ENCODE peak calls at places on chromosomes 11 and 22, in seven cellular contexts. J is right atrium auricular region, Z is kidney, M is sigmoid colon, Y is neural progenitor cell, D is psoas muscle, O is IMR-90. A is an unnamed sample. For H3K4me1, the result is how much of the 10 kb centered on the place peaks cover.

GRCh38 chr11:47399860-47400812 is 8.3 kb upstream of the SLC39A13 start:
- DNase-seq in Z (peak), Y (peak), O (no peak), M (no peak), D (peak), J (no peak), A (no peak)

GRCh38 chr11:64220798-64221197 is 5.2 kb downstream of the TRPT1 start:
- DNase-seq in M (no peak), O (no peak), Z (no peak), J (no peak), Y (no peak), D (no peak), A (no peak)

GRCh38 chr11:3073029-3073435 is 15.8 kb upstream of the CARS1 start:
- DNase-seq in D (no peak), Z (no peak), O (peak), Y (no peak), J (no peak), M (no peak), A (no peak)

GRCh38 chr11:2212411-2213251 is 41.0 kb upstream of the TH start:
- DNase-seq in O (no peak), Y (no peak), D (peak), Z (peak), M (peak), J (peak), A (no peak)

GRCh38 chr11:27250867-27251266 is 112.1 kb downstream of the CCDC34 start:
- DNase-seq in D (no peak), O (no peak), J (no peak), Z (no peak), M (no peak), Y (no peak), A (no peak)

GRCh38 chr22:37401401-37401859 is 25.8 kb downstream of the ELFN2 start:
- DNase-seq in O (peak), D (no peak), M (peak), J (peak), Z (peak), Y (no peak), A (no peak)

GRCh38 chr11:78365381-78365792 is 52.2 kb downstream of the GAB2 start:
- DNase-seq in O (no peak), Y (peak), M (no peak), D (no peak), J (no peak), Z (no peak), A (peak)

GRCh38 chr11:35633827-35634226 is 15.6 kb downstream of the FJX1 start:
- DNase-seq in Z (no peak), Y (no peak), O (no peak), J (no peak), D (no peak), M (no peak), A (no peak)

DNA sequence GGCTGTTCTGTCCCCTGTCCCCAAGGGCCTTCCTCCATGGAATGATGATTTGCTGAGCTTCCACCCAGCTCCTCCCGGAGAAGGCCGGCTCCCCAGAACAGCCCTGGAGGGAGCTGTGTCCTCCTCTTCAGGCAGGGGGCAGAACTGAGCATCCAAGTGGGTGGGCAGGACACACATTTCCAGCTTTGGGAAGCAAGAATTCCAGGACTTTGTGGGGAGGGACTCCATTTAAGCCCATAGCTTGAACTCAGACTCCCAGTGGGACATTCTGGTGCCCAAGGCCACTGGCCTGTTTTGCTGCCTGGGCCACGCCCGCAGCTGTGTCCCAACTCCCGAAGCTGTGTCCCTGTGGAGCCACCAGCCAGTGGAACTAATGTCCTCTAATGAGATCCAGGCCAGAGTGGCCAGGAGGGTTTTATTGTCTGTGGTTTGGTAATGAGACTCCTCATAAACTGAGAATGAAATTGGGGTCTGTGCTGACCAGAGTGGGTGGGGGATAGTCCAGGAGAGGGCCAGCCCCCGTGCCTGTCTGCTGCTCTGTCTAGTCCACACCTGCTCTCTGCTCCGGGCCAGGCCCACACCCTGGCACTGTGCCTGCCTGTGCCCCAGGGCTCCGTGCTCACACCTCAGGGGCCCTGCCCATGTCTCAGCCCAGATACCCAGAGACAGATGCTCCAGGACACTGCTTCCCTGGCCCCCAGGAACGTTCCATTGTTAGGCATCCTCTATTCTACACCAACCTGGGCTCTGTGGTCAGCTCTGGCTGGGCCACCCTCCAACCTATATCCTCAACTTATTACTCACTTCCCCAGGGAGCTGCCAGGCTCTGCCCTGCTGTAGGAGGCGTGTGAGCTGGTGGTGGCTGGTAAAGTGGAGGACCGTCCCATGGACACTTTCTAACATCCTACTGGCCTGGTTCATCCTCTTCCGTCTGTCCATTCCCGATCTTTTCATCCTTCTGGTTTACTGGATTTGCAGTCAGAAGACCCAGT is 7.6 kb downstream of the NECTIN1 start:
- DNase-seq in O (no peak), Y (peak), D (no peak), J (no peak), Z (no peak), M (no peak), A (no peak)
- H3K4me1 ChIP-seq in O (under half), Y (half or more), D (under half), J (under half), Z (under half), M (under half), A (under half)

DNA sequence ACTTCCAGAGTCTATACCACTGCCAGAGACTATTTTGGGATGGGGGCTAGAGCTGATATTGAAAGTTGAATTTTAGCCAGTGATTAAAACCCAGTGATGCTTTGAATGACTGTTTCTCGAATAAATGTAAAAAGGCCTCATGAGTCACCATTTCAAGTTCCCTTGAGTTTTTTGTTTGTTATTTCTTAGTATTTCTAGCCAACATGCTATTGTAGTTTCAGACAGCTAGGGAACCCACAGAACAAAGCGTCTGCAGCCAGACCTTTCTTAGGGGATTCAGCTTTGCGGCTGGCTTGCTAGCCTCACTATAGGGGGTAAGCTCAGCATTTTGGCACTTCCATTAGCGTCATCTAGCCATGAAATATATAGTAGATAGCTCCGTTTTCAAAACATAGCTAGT is 66.5 kb downstream of the DBX1 start:
- DNase-seq in Y (peak), J (no peak), O (peak), M (no peak), D (no peak), Z (no peak), A (no peak)
- TF ChIP-seq CTCF in Y (no peak), J (no peak), O (no peak), M (no peak), D (no peak), Z (no peak), A (no peak)

DNA sequence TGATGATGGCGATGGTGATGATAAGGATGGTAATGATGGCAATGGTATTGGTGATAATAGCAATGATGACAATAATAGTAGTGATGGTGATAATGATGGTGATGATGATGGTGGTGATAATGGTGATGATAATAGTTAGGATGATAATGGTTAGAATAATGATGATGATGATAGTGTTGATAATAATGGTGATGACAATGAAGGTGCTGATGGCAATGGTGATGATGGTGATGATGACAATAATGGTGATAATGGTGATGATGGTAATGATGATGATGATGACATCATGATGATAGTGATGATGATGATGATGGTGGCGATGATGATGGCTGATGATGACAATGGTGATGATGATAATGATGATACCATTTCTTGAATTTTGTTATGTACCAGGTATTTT is 309.9 kb downstream of the MIAT start:
- DNase-seq in M (no peak), Y (no peak), Z (no peak), D (no peak), O (no peak), J (no peak), A (no peak)
- H3K27ac ChIP-seq in M (no peak), Y (no peak), Z (no peak), D (no peak), O (no peak), J (no peak), A (no peak)

DNA sequence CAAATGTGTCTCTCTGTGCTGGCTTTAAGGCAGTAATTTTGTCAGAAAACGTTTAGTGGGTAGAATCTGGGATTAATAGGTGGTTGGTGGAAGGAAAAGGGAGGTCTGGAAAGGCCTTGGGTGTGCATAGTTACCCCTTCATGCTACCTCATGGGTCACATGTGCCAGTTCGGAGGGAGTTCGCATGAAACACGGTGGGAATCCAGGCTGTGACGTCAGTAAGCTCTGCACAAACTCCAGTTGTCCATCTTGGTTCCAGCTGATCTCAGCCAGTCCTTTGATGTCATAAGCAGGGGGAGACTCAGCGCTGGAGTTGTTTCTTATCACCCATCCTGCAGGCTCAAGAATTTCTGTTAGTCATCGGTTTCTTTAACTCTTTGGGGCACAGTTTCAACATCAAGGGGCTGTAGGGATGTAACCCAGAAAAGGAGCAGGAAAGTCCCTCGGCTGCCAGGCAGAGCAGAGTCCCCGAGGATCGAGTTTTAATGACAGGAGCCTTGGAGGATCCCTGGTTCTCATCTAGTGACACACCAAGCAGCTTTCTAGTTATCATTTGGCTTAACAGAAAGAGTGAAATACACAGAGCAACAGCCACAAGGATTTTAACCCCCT is 28.9 kb downstream of the MOV10L1 start:
- DNase-seq in M (peak), J (peak), D (no peak), O (peak), Z (no peak), Y (no peak), A (peak)
- H3K4me1 ChIP-seq in M (under half), J (under half), D (under half), O (under half), Z (under half), Y (under half), A (under half)

DNA sequence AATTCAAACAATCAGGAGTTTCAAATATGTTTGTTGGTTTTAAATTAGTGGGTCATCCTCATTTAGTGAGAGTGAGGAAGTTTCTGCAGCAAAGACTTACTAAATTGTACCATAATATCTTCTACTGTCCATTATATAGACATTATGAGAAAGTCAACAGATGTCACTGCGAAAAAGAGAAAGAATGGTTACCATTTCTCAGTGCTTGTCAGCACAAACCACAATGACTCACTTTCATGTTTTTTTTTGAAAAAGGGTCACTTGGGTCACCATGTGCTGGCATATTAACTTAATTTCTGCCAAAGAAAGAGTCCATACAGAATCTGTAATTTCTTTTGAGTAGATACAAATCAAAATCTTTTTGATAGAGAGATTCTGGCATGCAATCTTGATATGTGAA is 924.6 kb upstream of the FAT3 start:
- DNase-seq in J (no peak), Z (no peak), D (no peak), Y (no peak), O (peak), M (no peak), A (no peak)
- TF ChIP-seq CTCF in J (no peak), Z (no peak), D (no peak), Y (no peak), O (no peak), M (no peak), A (no peak)

DNA sequence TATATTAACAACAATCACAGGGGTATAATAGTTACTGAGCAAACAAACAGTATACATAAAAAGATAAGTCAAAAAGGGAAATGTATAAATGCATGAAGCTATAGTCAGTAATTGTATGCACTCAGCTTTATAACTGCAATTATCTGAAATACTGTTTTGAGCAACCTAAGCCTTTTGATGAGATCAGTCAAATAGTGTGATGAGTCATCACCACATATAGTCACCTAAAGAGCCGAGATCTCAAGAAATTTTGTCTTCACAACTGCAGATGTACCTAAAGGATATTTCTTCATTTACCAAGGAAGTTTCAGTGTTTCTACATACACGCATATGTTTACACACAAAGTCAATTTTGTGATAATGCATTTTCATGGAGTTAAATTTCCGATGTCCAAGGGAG is 5.4 kb upstream of the OR51A2 start:
- DNase-seq in O (no peak), J (no peak), Z (no peak), D (no peak), M (no peak), Y (no peak), A (no peak)
- H3K27ac ChIP-seq in O (no peak), J (no peak), Z (no peak), D (no peak), M (no peak), Y (no peak), A (no peak)

GRCh38 chr22:40000171-40000570 is 5.4 kb downstream of the FAM83F start:
- DNase-seq in Z (peak), Y (no peak), M (no peak), D (no peak), O (no peak), J (no peak), A (no peak)

GRCh38 chr22:39997939-39998726 is 3.4 kb downstream of the FAM83F start:
- DNase-seq in Z (peak), Y (peak), D (no peak), O (peak), M (no peak), J (no peak), A (no peak)

GRCh38 chr22:40001104-40001503 is 6.3 kb downstream of the FAM83F start:
- DNase-seq in J (no peak), Z (no peak), D (no peak), O (no peak), M (no peak), Y (no peak), A (no peak)

GRCh38 chr22:39997421-39997820 is 2.7 kb downstream of the FAM83F start:
- DNase-seq in Y (no peak), Z (peak), O (no peak), J (no peak), M (no peak), D (no peak), A (no peak)

DNA sequence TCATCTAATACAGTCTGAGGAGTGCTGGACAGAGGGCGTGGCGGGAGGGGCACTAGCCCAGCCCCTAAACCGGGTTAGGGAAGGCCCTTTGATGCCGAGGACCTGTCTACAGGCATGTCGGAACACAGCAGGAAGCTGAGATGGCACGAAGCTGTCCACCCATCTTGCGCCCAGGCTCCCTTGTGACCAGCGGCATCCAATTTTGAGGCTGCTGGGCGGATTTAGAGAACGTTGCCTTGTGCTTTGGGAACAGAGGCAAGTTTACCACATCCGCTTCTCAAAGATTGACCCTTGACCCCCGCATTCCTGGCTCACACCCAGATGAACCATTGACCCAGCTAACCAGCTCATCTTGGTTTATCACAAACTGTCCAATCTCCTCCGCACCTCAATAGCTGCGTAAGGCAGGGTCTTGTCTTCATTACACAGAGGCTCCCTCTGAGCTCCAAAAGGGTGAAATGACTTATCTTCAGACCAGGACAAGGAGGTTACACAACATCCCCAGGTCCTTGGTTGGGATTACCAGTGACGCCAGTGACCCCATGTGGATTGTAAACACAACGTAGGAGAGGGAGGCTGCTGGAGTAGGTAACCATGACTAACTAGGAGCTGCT is 4.5 kb downstream of the FAM83F start:
- DNase-seq in O (peak), D (no peak), Z (peak), J (no peak), M (no peak), Y (peak), A (no peak)
- H3K4me1 ChIP-seq in O (under half), D (under half), Z (under half), J (under half), M (under half), Y (half or more), A (half or more)